ENCODE peak calls at places on chromosomes 1 and 21, in seven cellular contexts. F is Peyer's patch; C is mucosa of descending colon; K is astrocyte; U is CD8-positive, alpha-beta memory T cell; X is PC-3; A is transverse colon. O is an unnamed sample. For H3K4me1, the result is how much of the 10 kb centered on the place peaks cover.

GRCh38 chr1:196309386-196309785 is 298.9 kb downstream of the KCNT2 start:
- DNase-seq in F (no peak), C (no peak), K (peak), U (no peak), X (peak), A (no peak), O (peak)

GRCh38 chr21:46226146-46226545 is 2.4 kb downstream of the LSS start:
- DNase-seq in F (peak), C (no peak), K (no peak), U (no peak), X (no peak), A (no peak), O (no peak)

GRCh38 chr1:192998536-192998935 is 60.6 kb downstream of the UCHL5 start:
- DNase-seq in F (no peak), C (no peak), K (no peak), U (no peak), X (peak), A (no peak), O (peak)

GRCh38 chr1:170853867-170854266 is 81.5 kb upstream of the MROH9 start:
- DNase-seq in F (no peak), C (no peak), K (no peak), U (no peak), X (no peak), A (no peak), O (peak)

GRCh38 chr1:151416231-151416630 is 16.9 kb downstream of the PSMB4 start:
- DNase-seq in F (no peak), C (no peak), K (peak), U (no peak), X (peak), A (no peak), O (no peak)

GRCh38 chr21:42155045-42155855 is 63.7 kb upstream of the ABCG1 start:
- DNase-seq in F (peak), C (no peak), K (no peak), U (no peak), X (no peak), A (no peak), O (no peak)

GRCh38 chr1:231241751-231242150 is 739 bp downstream of the GNPAT start:
- DNase-seq in F (no peak), C (no peak), K (no peak), U (no peak), X (peak), A (peak), O (peak)

GRCh38 chr1:55311057-55311631 is 96.0 kb upstream of the USP24 start:
- DNase-seq in F (no peak), C (no peak), K (peak), U (no peak), X (peak), A (no peak), O (no peak)

GRCh38 chr1:166233750-166234366 is 67.1 kb upstream of the FAM78B start:
- DNase-seq in F (no peak), C (no peak), K (no peak), U (no peak), X (no peak), A (no peak), O (no peak)

GRCh38 chr1:9293512-9294439 is 1.1 kb downstream of the SPSB1 start:
- DNase-seq in F (peak), C (no peak), K (peak), U (peak), X (peak), A (peak), O (peak)

GRCh38 chr1:201676061-201676644 is 137.2 kb downstream of the NAV1 start:
- DNase-seq in F (no peak), C (no peak), K (peak), U (no peak), X (no peak), A (peak), O (no peak)

GRCh38 chr1:156692409-156692957 is 12.9 kb downstream of the CRABP2 start:
- DNase-seq in F (peak), C (no peak), K (no peak), U (no peak), X (peak), A (no peak), O (no peak)

GRCh38 chr1:234564035-234565029 is 45.6 kb downstream of the IRF2BP2 start:
- DNase-seq in F (no peak), C (no peak), K (peak), U (no peak), X (peak), A (no peak), O (no peak)

GRCh38 chr21:34635307-34635706 is 20.4 kb upstream of the RCAN1 start:
- DNase-seq in F (no peak), C (no peak), K (no peak), U (no peak), X (no peak), A (no peak), O (no peak)

GRCh38 chr1:168506204-168506819 is 37.5 kb downstream of the XCL2 start:
- DNase-seq in F (no peak), C (no peak), K (peak), U (no peak), X (peak), A (no peak), O (no peak)

GRCh38 chr1:94592566-94592920 is 51.0 kb upstream of the F3 start:
- DNase-seq in F (no peak), C (no peak), K (no peak), U (no peak), X (no peak), A (no peak), O (no peak)

GRCh38 chr1:235502601-235503332 is 1.5 kb downstream of the B3GALNT2 start:
- DNase-seq in F (no peak), C (no peak), K (peak), U (no peak), X (peak), A (no peak), O (peak)

GRCh38 chr1:154371436-154371835 is 33.7 kb upstream of the IL6R start:
- DNase-seq in F (no peak), C (no peak), K (no peak), U (no peak), X (no peak), A (peak), O (no peak)

GRCh38 chr1:151846062-151846568 is 6.5 kb upstream of the C2CD4D start:
- DNase-seq in F (no peak), C (no peak), K (peak), U (no peak), X (peak), A (no peak), O (no peak)

GRCh38 chr1:108610073-108610472 is 50.2 kb downstream of the EEIG2 start:
- DNase-seq in F (no peak), C (no peak), K (peak), U (no peak), X (no peak), A (no peak), O (no peak)

GRCh38 chr1:55869050-55869449 is 653.9 kb upstream of the USP24 start:
- DNase-seq in F (no peak), C (no peak), K (peak), U (no peak), X (no peak), A (no peak), O (no peak)

GRCh38 chr1:153343811-153344717 is 4.6 kb downstream of the PGLYRP4 start:
- DNase-seq in F (peak), C (no peak), K (no peak), U (no peak), X (no peak), A (no peak), O (peak)

GRCh38 chr1:177847843-177848242 is 122.0 kb downstream of the SEC16B start:
- DNase-seq in F (no peak), C (no peak), K (peak), U (no peak), X (peak), A (no peak), O (no peak)

GRCh38 chr1:203440780-203441179 is 34.8 kb upstream of the PRELP start:
- DNase-seq in F (peak), C (peak), K (peak), U (no peak), X (peak), A (peak), O (peak)

GRCh38 chr1:17348593-17349234 is 23.3 kb upstream of the PADI6 start:
- DNase-seq in F (no peak), C (peak), K (no peak), U (no peak), X (no peak), A (no peak), O (no peak)

GRCh38 chr1:10104844-10105243 is 72.1 kb downstream of the UBE4B start:
- DNase-seq in F (no peak), C (no peak), K (no peak), U (no peak), X (no peak), A (no peak), O (no peak)

GRCh38 chr1:12172959-12173358 is 6.2 kb downstream of the TNFRSF1B start:
- DNase-seq in F (no peak), C (no peak), K (no peak), U (no peak), X (no peak), A (no peak), O (no peak)

GRCh38 chr1:12369258-12369657 is 139.4 kb downstream of the VPS13D start:
- DNase-seq in F (no peak), C (no peak), K (peak), U (no peak), X (peak), A (no peak), O (no peak)

GRCh38 chr1:44105810-44106209 is 12.8 kb upstream of the KLF17 start:
- DNase-seq in F (no peak), C (no peak), K (no peak), U (no peak), X (no peak), A (no peak), O (no peak)

GRCh38 chr1:224623310-224623714 is 7.2 kb downstream of the CNIH3 start:
- DNase-seq in F (no peak), C (no peak), K (peak), U (no peak), X (peak), A (no peak), O (no peak)

GRCh38 chr1:229197225-229197677 is 73.7 kb upstream of the RAB4A start:
- DNase-seq in F (no peak), C (no peak), K (no peak), U (no peak), X (no peak), A (no peak), O (no peak)

GRCh38 chr1:25871704-25872494 is 3.6 kb downstream of the PAQR7 start:
- DNase-seq in F (no peak), C (peak), K (no peak), U (no peak), X (no peak), A (no peak), O (no peak)

GRCh38 chr1:25871086-25871703 is 4.3 kb downstream of the PAQR7 start:
- DNase-seq in F (no peak), C (peak), K (no peak), U (no peak), X (no peak), A (peak), O (no peak)

GRCh38 chr1:25869909-25870606 is 5.5 kb downstream of the PAQR7 start:
- DNase-seq in F (no peak), C (no peak), K (no peak), U (no peak), X (no peak), A (no peak), O (no peak)

GRCh38 chr1:25872708-25873107 is 2.8 kb downstream of the PAQR7 start:
- DNase-seq in F (no peak), C (no peak), K (no peak), U (no peak), X (no peak), A (no peak), O (peak)

DNA sequence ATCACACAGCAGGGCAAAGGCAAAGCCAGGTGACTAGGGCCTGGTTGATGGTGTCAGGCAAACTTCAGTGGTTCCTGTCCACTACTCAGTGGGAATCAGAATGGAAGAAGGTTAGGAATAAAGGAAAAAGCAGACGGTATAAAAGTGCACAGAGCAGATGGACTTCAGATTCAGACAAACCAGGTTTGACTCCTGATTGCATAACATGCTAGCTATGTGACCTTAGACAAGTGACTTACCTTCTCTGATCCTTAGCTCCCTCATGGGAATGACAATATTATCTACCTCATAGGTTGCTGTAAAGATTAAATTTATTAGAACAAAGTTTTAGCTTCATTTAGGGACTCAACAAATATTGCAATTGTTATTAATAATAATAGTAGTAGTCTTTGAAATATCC is 4.9 kb downstream of the PAQR7 start:
- DNase-seq in F (no peak), C (no peak), K (no peak), U (no peak), X (no peak), A (no peak), O (no peak)
- H3K4me1 ChIP-seq in F (under half), C (under half), K (under half), U (under half), X (under half), A (under half), O (under half)

GRCh38 chr1:19432943-19433609 is 52.3 kb downstream of the CAPZB start:
- DNase-seq in F (no peak), C (no peak), K (no peak), U (no peak), X (no peak), A (no peak), O (no peak)

GRCh38 chr1:19430121-19431068 is 54.9 kb downstream of the CAPZB start:
- DNase-seq in F (no peak), C (peak), K (peak), U (no peak), X (peak), A (no peak), O (no peak)

GRCh38 chr1:19427087-19427781 is 58.1 kb downstream of the CAPZB start:
- DNase-seq in F (no peak), C (no peak), K (peak), U (no peak), X (no peak), A (peak), O (no peak)

GRCh38 chr1:19426294-19427086 is 58.8 kb downstream of the CAPZB start:
- DNase-seq in F (no peak), C (no peak), K (no peak), U (no peak), X (no peak), A (no peak), O (no peak)

DNA sequence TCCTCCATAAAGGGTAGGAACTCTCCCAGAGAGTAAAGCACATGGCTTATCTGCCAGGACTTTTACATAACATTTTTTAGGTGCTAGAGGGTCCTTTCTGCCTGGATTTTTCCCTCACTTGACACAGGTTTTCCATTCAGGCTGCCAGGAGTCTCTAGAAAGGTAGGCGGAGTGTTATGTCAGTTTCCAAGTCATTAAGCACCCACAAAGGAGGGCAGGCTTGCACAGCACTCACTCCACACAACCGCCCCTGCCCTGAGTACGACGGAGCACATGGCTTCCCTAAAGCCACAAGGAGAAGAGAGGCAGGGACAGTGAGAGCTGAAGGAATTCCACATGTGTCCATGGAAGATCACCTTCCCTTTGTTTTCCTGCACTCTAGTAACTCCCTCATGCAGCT is 55.7 kb downstream of the CAPZB start:
- DNase-seq in F (no peak), C (no peak), K (peak), U (no peak), X (no peak), A (no peak), O (no peak)
- H3K4me1 ChIP-seq in F (under half), C (half or more), K (under half), U (half or more), X (under half), A (half or more), O (under half)

DNA sequence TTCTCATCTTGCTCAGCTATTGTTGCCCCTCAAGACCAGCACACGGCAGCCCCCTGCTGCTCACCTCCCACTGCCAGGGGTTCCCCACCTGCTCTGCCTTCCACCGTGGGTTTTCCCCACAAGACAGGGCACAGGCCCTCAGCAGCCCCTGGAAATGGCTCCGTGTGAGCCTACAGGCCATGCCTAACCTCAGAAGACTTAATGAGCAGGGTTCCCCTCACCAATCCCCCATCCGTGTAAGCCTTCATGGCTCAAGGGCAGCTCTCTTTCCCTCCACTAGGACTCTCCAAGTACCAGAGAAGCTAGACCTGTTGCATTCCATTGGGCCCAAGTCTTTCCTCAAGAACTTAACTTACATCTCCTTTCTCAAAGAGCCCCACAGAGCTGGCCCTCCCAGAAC is 18.4 kb upstream of the RCAN3 start:
- DNase-seq in F (no peak), C (no peak), K (no peak), U (no peak), X (no peak), A (no peak), O (no peak)
- H3K4me1 ChIP-seq in F (under half), C (under half), K (under half), U (half or more), X (under half), A (under half), O (under half)

DNA sequence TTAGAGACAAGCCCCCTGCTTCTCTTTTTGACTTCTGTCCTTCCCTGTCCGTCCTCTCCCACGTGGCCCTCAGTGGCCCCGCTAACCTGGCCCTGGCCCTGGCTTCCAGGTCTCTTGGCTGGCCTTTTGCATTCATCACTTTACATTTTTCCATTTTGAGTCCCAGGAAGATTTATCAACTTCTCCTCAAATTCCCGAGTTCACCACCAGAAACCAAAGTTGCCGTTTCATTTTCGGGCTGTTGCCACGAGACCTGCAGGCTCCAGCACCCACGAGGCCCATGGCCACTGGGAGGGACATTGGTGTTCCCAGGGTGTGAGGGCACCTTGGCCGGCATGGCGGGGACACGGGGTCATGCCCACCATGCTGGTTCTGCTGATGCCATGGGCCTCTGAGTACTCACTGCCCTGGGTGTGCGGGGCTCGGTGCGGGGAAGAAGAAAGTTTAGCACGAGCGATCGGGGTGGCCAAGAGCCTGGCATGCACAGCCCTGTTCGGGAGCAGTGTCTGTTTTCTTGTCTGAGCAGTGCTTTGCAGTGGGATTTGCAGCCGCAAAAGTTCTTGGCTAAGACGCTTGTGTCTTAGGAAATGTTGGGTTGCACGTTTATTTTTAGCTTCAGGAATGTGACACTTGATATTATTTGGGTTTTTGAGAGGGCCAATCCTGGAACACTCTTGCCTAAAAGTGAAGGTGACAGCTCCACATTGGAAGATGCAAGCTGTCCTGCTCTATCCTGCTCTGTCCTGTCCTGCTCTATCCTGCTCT is 40.4 kb upstream of the ADARB1 start:
- DNase-seq in F (peak), C (no peak), K (no peak), U (no peak), X (no peak), A (no peak), O (no peak)
- H3K4me1 ChIP-seq in F (under half), C (under half), K (under half), U (under half), X (under half), A (under half), O (under half)

GRCh38 chr21:18443686-18444085 is 40.1 kb upstream of the TMPRSS15 start:
- DNase-seq in F (no peak), C (peak), K (no peak), U (no peak), X (no peak), A (no peak), O (peak)
- H3K4me1 ChIP-seq in F (under half), C (under half), K (under half), U (under half), X (under half), A (under half), O (under half)

O was measured in MM.1S.